ENCODE peak calls at places on chromosomes 16 and 17, in five cellular contexts. C is GM13976, P is GM06990, M is non-pigmented ciliary epithelial cell, I is heart left ventricle. G is an unnamed sample.

GRCh38 chr17:66220079-66220835 is 9.0 kb downstream of the APOH start:
- DNase-seq in I (no peak), P (no peak), M (no peak), C (no peak), G (no peak)

GRCh38 chr16:52896478-52897164 is 156.1 kb downstream of the CHD9NB start:
- DNase-seq in M (no peak), I (no peak), P (no peak), C (no peak), G (no peak)

GRCh38 chr17:30897311-30897710 is 8.7 kb downstream of the TEFM start:
- DNase-seq in M (no peak), P (no peak), I (no peak), C (no peak), G (no peak)

GRCh38 chr16:50067290-50067853 is 1.6 kb downstream of the HEATR3 start:
- DNase-seq in P (no peak), I (peak; percentile 23), M (peak; percentile 31), C (peak; percentile 49), G (no peak)

GRCh38 chr17:42122371-42123303 is at the start of gene HSPB9:
- DNase-seq in M (no peak), I (peak; percentile 30), P (no peak), C (no peak), G (peak; percentile 88)

GRCh38 chr17:38322156-38322779 is 21.5 kb downstream of the GPR179 start:
- DNase-seq in P (no peak), M (no peak), C (peak; percentile 83), I (peak; percentile 43), G (peak; percentile 54)

GRCh38 chr16:27222499-27223225 is 19.3 kb downstream of the KDM8 start:
- DNase-seq in I (peak; percentile 60), C (peak; percentile 19), P (no peak), M (no peak), G (peak; percentile 78)

GRCh38 chr17:10094806-10095205 is 103.6 kb downstream of the GAS7 start:
- DNase-seq in M (no peak), P (no peak), I (no peak), C (no peak), G (no peak)

GRCh38 chr17:70089513-70090148 is 14.6 kb downstream of the KCNJ16 start:
- DNase-seq in M (no peak), I (no peak), C (no peak), P (no peak), G (no peak)

GRCh38 chr17:50239913-50240312 is 34.4 kb upstream of the TMEM92 start:
- DNase-seq in I (no peak), C (no peak), P (no peak), M (no peak), G (no peak)

GRCh38 chr17:8894189-8894611 is 26.7 kb upstream of the PIK3R6 start:
- DNase-seq in C (no peak), M (no peak), I (peak; percentile 14), P (no peak), G (peak; percentile 40)

GRCh38 chr16:27330542-27330941 is 16.8 kb downstream of the IL4R start:
- DNase-seq in I (peak; percentile 78), C (no peak), M (peak; percentile 89), P (no peak), G (no peak)

GRCh38 chr17:31095239-31096105 is 695 bp downstream of the NF1 start:
- DNase-seq in P (peak; percentile 38), C (peak; percentile 36), M (no peak), I (peak; percentile 55), G (peak; percentile 70)

GRCh38 chr16:80463303-80463702 is 77.5 kb upstream of the DYNLRB2 start:
- DNase-seq in P (no peak), I (no peak), M (no peak), C (no peak), G (no peak)

GRCh38 chr17:68591583-68591982 is 9.6 kb downstream of the FAM20A start:
- DNase-seq in M (no peak), I (peak; percentile 34), C (no peak), P (no peak), G (no peak)

GRCh38 chr17:29714146-29714545 is 91.4 kb upstream of the CORO6 start:
- DNase-seq in C (no peak), P (no peak), I (no peak), M (no peak), G (no peak)

GRCh38 chr17:3835410-3836229 is 10.4 kb downstream of the NCBP3 start:
- DNase-seq in M (no peak), P (no peak), C (no peak), I (peak; percentile 50), G (no peak)

GRCh38 chr16:88504489-88505404 is 51.7 kb downstream of the ZFPM1 start:
- DNase-seq in M (no peak), P (no peak), I (no peak), C (no peak), G (peak; percentile 86)

GRCh38 chr17:10114931-10115535 is 83.4 kb downstream of the GAS7 start:
- DNase-seq in I (peak; percentile 91), C (peak; percentile 62), M (peak; percentile 79), P (peak; percentile 68), G (peak; percentile 85)

GRCh38 chr16:4327386-4327781 is 11.5 kb downstream of the GLIS2 start:
- DNase-seq in C (no peak), M (no peak), P (no peak), I (no peak), G (no peak)

GRCh38 chr17:7435676-7436555 is 681 bp downstream of the TMEM102 start:
- DNase-seq in I (peak; percentile 46), C (peak; percentile 66), M (no peak), P (peak; percentile 83), G (no peak)

GRCh38 chr17:63764701-63765100 is 8.7 kb downstream of the CCDC47 start:
- DNase-seq in M (no peak), C (no peak), I (no peak), P (no peak), G (no peak)

GRCh38 chr16:23711785-23712184 is 1.2 kb downstream of the ERN2 start:
- DNase-seq in I (no peak), C (no peak), P (no peak), M (no peak), G (no peak)

GRCh38 chr17:38568845-38569510 is 36.8 kb downstream of the SRCIN1 start:
- DNase-seq in P (no peak), M (no peak), C (no peak), I (no peak), G (no peak)

GRCh38 chr16:24996301-24996700 is 18.9 kb downstream of the ARHGAP17 start:
- DNase-seq in I (no peak), P (no peak), M (no peak), C (no peak), G (no peak)

G was measured in right lobe of liver.